ENCODE peak calls at places on chromosome 18, in nine cellular contexts. H is trophoblast cell, B is astrocyte, F is HCT116, V is A549, W is osteoblast, U is neural progenitor cell, X is PC-3, I is IMR-90. Q is an unnamed sample.

GRCh38 chr18:79903071-79903635 is 48.3 kb downstream of the SLC66A2 start:
- DNase-seq in W (peak; percentile 64), F (no peak), B (no peak), I (no peak), X (no peak), H (no peak), U (no peak), V (no peak), Q (no peak)

GRCh38 chr18:12604445-12605007 is 53.4 kb downstream of the SPIRE1 start:
- DNase-seq in U (no peak), I (no peak), H (peak; percentile 13), V (peak; percentile 9), F (no peak), X (no peak), W (no peak), B (no peak), Q (no peak)

GRCh38 chr18:79488311-79489047 is 92.7 kb downstream of the NFATC1 start:
- DNase-seq in B (no peak), X (no peak), W (peak; percentile 89), F (no peak), I (no peak), H (peak; percentile 49), U (no peak), V (no peak), Q (no peak)

GRCh38 chr18:76686737-76687231 is 135.6 kb upstream of the ZNF236 start:
- DNase-seq in H (peak; percentile 52), X (peak; percentile 70), V (peak; percentile 49), I (peak; percentile 57), B (peak; percentile 70), U (peak; percentile 73), W (peak; percentile 95), F (peak; percentile 44), Q (peak; percentile 78)

GRCh38 chr18:28019425-28020108 is 157.4 kb downstream of the CDH2 start:
- DNase-seq in F (no peak), H (no peak), I (peak; percentile 35), B (peak; percentile 65), V (no peak), X (peak; percentile 87), W (no peak), U (no peak), Q (no peak)

GRCh38 chr18:79380816-79381806 is 14.6 kb upstream of the NFATC1 start:
- DNase-seq in X (peak; percentile 71), U (peak; percentile 85), F (no peak), I (peak; percentile 29), H (peak; percentile 72), B (no peak), V (peak; percentile 50), W (peak; percentile 99), Q (peak; percentile 67)

GRCh38 chr18:31506024-31506742 is 8.2 kb downstream of the DSG2 start:
- DNase-seq in I (peak; percentile 21), X (peak; percentile 24), B (peak; percentile 24), W (no peak), H (peak; percentile 41), F (no peak), U (no peak), V (peak; percentile 21), Q (peak; percentile 14)

GRCh38 chr18:74501386-74501785 is 5.2 kb downstream of the CNDP2 start:
- DNase-seq in X (no peak), H (peak; percentile 73), U (no peak), B (no peak), I (no peak), V (no peak), W (no peak), F (no peak), Q (no peak)

GRCh38 chr18:11522992-11523391 is 86.4 kb upstream of the SLC35G4 start:
- DNase-seq in B (no peak), H (no peak), U (no peak), I (no peak), X (no peak), W (no peak), F (no peak), V (no peak), Q (no peak)

GRCh38 chr18:45993441-45993840 is 26.3 kb upstream of the EPG5 start:
- DNase-seq in F (no peak), X (peak; percentile 73), I (peak; percentile 91), W (peak; percentile 91), H (peak; percentile 86), B (peak; percentile 86), U (no peak), V (no peak), Q (peak; percentile 85)

GRCh38 chr18:10432781-10433180 is 21.7 kb upstream of the APCDD1 start:
- DNase-seq in V (no peak), B (no peak), W (no peak), H (no peak), I (no peak), F (no peak), X (no peak), U (no peak), Q (no peak)

GRCh38 chr18:38028941-38029340 is 463.3 kb upstream of the CELF4 start:
- DNase-seq in W (no peak), V (no peak), H (no peak), F (no peak), I (no peak), U (no peak), X (no peak), B (no peak), Q (no peak)

GRCh38 chr18:37565985-37566478 is 434 bp upstream of the CELF4 start:
- DNase-seq in V (peak; percentile 32), H (no peak), I (peak; percentile 5), B (no peak), U (peak; percentile 86), X (no peak), W (peak; percentile 97), F (no peak), Q (peak; percentile 68)

DNA sequence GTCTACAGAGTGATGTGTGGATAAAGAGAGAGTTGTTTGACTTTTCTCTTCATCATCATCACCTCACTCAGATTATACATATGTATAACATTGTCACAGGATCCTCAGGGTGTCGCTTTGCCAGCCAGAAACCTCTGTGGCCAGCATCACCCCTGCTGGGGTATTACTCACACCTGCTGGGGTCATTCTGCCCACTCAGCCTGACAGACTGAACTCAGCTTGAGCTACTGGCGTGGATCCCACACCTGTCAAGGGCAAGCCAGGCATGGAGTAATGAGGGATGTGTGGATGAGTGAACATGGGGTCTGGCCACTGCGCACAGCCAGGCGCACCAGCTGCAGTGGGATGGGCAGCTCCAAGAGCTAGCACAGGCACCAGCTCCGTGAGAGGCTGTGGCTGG is 870.6 kb downstream of the CBLN2 start:
- DNase-seq in W (no peak), X (no peak), U (no peak), H (no peak), B (no peak), V (no peak), I (no peak), F (no peak), Q (no peak)
- H3K4me2 ChIP-seq in W (no peak overlapping the region), X (no peak overlapping the region), U (no peak overlapping the region), H (no peak overlapping the region), B (no peak overlapping the region), V (no peak overlapping the region), I (no peak overlapping the region), F (no peak overlapping the region), Q (no peak overlapping the region)

GRCh38 chr18:49813321-49814146 is at the start of gene ACAA2:
- DNase-seq in V (peak; percentile 35), B (peak; percentile 67), W (peak; percentile 98), I (peak; percentile 83), X (peak; percentile 67), U (peak; percentile 80), F (peak; percentile 50), H (peak; percentile 85), Q (peak; percentile 95)

GRCh38 chr18:49814147-49814499 is 790 bp upstream of the ACAA2 start:
- DNase-seq in F (no peak), W (peak; percentile 88), I (peak; percentile 69), B (peak; percentile 62), U (peak; percentile 85), H (peak; percentile 73), X (peak; percentile 16), V (peak; percentile 1), Q (peak; percentile 85)

GRCh38 chr18:49813071-49813320 is 337 bp downstream of the ACAA2 start:
- DNase-seq in H (peak; percentile 39), V (peak; percentile 1), U (peak; percentile 41), B (no peak), X (no peak), I (peak; percentile 28), W (peak; percentile 81), F (no peak), Q (peak; percentile 70)

GRCh38 chr18:49812321-49813070 is 837 bp downstream of the ACAA2 start:
- DNase-seq in F (no peak), V (no peak), B (peak; percentile 24), H (no peak), W (peak; percentile 80), X (no peak), U (no peak), I (peak; percentile 15), Q (peak; percentile 44)

DNA sequence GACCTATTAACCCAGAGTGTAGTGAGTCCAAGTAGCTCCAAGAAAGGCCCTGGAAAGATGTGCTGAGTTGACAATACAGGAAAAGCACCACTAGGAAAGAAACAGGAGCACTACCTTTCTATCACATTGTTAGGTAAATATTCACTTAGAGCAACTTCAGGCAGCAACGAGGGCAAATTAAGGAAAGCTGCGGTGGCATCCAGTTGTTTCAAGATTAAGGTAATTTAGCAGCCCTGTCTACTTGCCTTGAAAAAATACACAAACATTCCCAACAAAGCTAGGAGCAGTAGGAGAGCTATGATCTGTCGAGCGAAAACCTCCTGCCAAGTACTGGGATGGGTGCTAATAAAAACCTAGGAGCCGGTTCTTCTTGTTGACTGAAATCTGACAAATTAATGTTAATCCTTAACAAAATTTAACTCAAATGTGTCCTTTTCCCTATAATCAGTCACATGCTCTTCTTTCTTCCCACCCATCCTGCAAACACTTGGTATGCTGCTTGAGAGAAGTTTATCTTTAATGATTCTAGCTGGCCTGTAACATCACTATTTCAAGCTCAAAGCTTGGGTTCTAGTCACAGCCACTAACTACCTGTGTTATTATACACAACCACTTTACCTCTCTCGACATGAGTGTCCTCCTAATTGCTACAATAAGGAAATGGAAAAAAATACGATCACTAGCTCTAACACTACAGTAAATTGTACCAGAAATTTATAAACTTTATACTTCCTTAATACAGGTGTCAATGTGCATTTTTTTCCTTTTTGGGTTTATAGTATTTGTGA is 2.0 kb downstream of the ACAA2 start:
- DNase-seq in B (no peak), W (peak; percentile 73), X (peak; percentile 7), V (no peak), I (no peak), F (no peak), H (no peak), U (peak; percentile 3), Q (peak; percentile 15)
- H3K4me3 ChIP-seq in B (no peak overlapping the region), W (peak overlapping the region; percentile 10), X (no peak overlapping the region), V (no peak overlapping the region), I (no peak overlapping the region), F (no peak overlapping the region), H (no peak overlapping the region), U (peak overlapping the region; percentile 10), Q (peak overlapping the region; percentile 94)

GRCh38 chr18:44792456-44793080 is 111.9 kb downstream of the SETBP1 start:
- DNase-seq in H (peak; percentile 76), W (no peak), B (peak; percentile 67), F (no peak), U (no peak), V (no peak), X (no peak), I (peak; percentile 19), Q (peak; percentile 50)
- H3K4me1 ChIP-seq in H (peaks cover 44% of the 10 kb centered on the region), W (no peaks in the 10 kb centered on the region), B (peaks cover 19% of the 10 kb centered on the region), F (no peaks in the 10 kb centered on the region), U (peaks cover 39% of the 10 kb centered on the region), V (no peaks in the 10 kb centered on the region), X (no peaks in the 10 kb centered on the region), I (peaks cover 3% of the 10 kb centered on the region), Q (peaks cover 21% of the 10 kb centered on the region)

DNA sequence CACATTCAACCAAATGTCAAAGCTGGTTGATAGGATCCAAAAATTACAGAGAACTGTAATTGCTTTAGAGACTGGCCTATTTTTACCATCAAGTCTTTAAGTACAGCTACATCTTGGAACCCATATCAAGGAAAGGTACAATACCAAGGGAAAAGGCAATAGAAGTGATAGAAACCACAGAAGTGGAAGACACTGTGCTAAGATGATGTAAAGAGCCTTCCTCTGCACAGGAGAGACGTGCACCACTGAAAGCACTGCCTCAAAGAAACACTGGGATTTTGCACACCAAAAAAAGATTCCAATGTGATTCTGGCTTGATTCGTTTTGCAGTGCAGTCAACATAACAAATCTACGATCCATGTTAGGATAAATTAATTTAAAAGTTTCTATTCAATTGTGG is 103.1 kb downstream of the BCL2 start:
- DNase-seq in X (no peak), W (no peak), V (no peak), H (no peak), B (no peak), I (no peak), F (no peak), U (no peak), Q (peak; percentile 4)
- H3K4me2 ChIP-seq in X (no peak overlapping the region), W (no peak overlapping the region), V (peak overlapping the region; percentile 12), H (no peak overlapping the region), B (no peak overlapping the region), I (peak overlapping the region; percentile 78), F (no peak overlapping the region), U (no peak overlapping the region), Q (no peak overlapping the region)

Q was measured in GM23248.